ENCODE peak calls at places on chromosomes 5 and 9, in ten cellular contexts. A is HT-29, E is A673, O is iris pigment epithelial cell, G is Calu3, Z is NCI-H1417, N is naive B cell, F is GM12891, J is MM.1S, V is HT1080. D is an unnamed sample.
A peak's percentile ranks its signal among the peaks of the same experiment; 100 is the strongest.

GRCh38 chr9:112046181-112046580 is 128.9 kb downstream of the SUSD1 start:
- DNase-seq in F (no peak), N (no peak), A (no peak), J (no peak), V (peak; percentile 86), G (no peak), E (no peak), O (peak; percentile 89), Z (no peak), D (no peak)

GRCh38 chr5:176658817-176659216 is 11.5 kb downstream of the TSPAN17 start:
- DNase-seq in E (no peak), A (peak; percentile 28), G (peak; percentile 32), V (peak; percentile 13), J (peak; percentile 83), F (no peak), O (peak; percentile 64), Z (no peak), N (peak; percentile 36), D (no peak)

GRCh38 chr5:75667586-75667985 is 49.7 kb downstream of the POC5 start:
- DNase-seq in N (no peak), J (no peak), Z (no peak), O (no peak), A (peak; percentile 17), G (no peak), V (no peak), F (no peak), E (peak; percentile 15), D (peak; percentile 20)

GRCh38 chr9:92206490-92206889 is 87.0 kb downstream of the IARS1 start:
- DNase-seq in E (no peak), O (peak; percentile 28), J (no peak), N (no peak), G (no peak), V (peak; percentile 51), F (no peak), A (no peak), Z (no peak), D (no peak)

GRCh38 chr5:37054391-37054790 is 177.8 kb downstream of the NIPBL start:
- DNase-seq in N (no peak), A (no peak), O (no peak), Z (no peak), J (no peak), E (no peak), G (no peak), F (no peak), V (no peak), D (no peak)

GRCh38 chr5:20145240-20145639 is 157.2 kb upstream of the CDH18 start:
- DNase-seq in O (no peak), V (no peak), E (no peak), F (no peak), N (no peak), Z (no peak), A (no peak), J (no peak), G (no peak), D (no peak)

GRCh38 chr5:20113031-20113685 is 125.2 kb upstream of the CDH18 start:
- DNase-seq in V (no peak), N (no peak), O (peak; percentile 50), A (no peak), Z (peak; percentile 55), G (no peak), J (no peak), F (no peak), E (no peak), D (no peak)

GRCh38 chr5:150801117-150801927 is 22.8 kb downstream of the SMIM3 start:
- DNase-seq in A (peak; percentile 90), E (peak; percentile 83), G (peak; percentile 65), Z (peak; percentile 28), O (peak; percentile 76), V (peak; percentile 62), J (peak; percentile 42), F (no peak), N (peak; percentile 32), D (peak; percentile 62)

GRCh38 chr5:153660919-153661318 is 170.4 kb downstream of the GRIA1 start:
- DNase-seq in G (no peak), F (no peak), J (no peak), O (no peak), V (no peak), N (no peak), E (peak; percentile 48), Z (no peak), A (no peak), D (no peak)

GRCh38 chr9:134130503-134131375 is 5.1 kb upstream of the WDR5 start:
- DNase-seq in G (peak; percentile 13), A (peak; percentile 88), N (no peak), V (no peak), O (no peak), E (no peak), Z (no peak), F (no peak), J (no peak), D (peak; percentile 35)

GRCh38 chr9:12933957-12934356 is 159.1 kb downstream of the LURAP1L start:
- DNase-seq in F (no peak), J (no peak), V (peak; percentile 82), A (peak; percentile 7), E (no peak), G (no peak), O (no peak), Z (no peak), N (no peak), D (no peak)

GRCh38 chr5:159258361-159258760 is 4.7 kb upstream of the UBLCP1 start:
- DNase-seq in Z (no peak), O (no peak), N (no peak), V (no peak), F (no peak), G (no peak), E (no peak), J (no peak), A (no peak), D (no peak)

GRCh38 chr5:177452688-177453638 is 6.3 kb downstream of the PRR7 start:
- DNase-seq in G (no peak), E (no peak), Z (peak; percentile 29), F (no peak), J (no peak), V (no peak), A (no peak), N (no peak), O (no peak), D (no peak)

GRCh38 chr5:140043508-140043872 is 391 bp upstream of the NRG2 start:
- DNase-seq in J (no peak), N (no peak), Z (no peak), A (no peak), F (no peak), V (no peak), G (peak; percentile 39), E (peak; percentile 48), O (no peak), D (no peak)

GRCh38 chr5:168455201-168455600 is 31.1 kb upstream of the RARS1 start:
- DNase-seq in O (no peak), J (no peak), V (no peak), G (no peak), E (no peak), Z (no peak), F (no peak), N (no peak), A (no peak), D (no peak)

GRCh38 chr5:74639538-74640449 is 734 bp downstream of the ENC1 start:
- DNase-seq in G (peak; percentile 59), Z (peak; percentile 76), N (peak; percentile 40), A (peak; percentile 67), E (peak; percentile 62), V (no peak), F (no peak), J (peak; percentile 60), O (peak; percentile 56), D (no peak)

GRCh38 chr9:519579-519978 is 304.9 kb downstream of the DOCK8 start:
- DNase-seq in F (no peak), J (no peak), G (no peak), E (no peak), V (no peak), A (peak; percentile 58), N (no peak), Z (no peak), O (no peak), D (no peak)

GRCh38 chr9:8917978-8918739 is 1118.6 kb upstream of the DMAC1 start:
- DNase-seq in A (no peak), F (no peak), E (no peak), G (no peak), V (no peak), J (peak; percentile 84), Z (peak; percentile 44), N (no peak), O (no peak), D (no peak)

GRCh38 chr5:103800728-103801127 is 238.1 kb upstream of the NUDT12 start:
- DNase-seq in N (no peak), E (no peak), G (no peak), Z (no peak), O (peak; percentile 47), J (no peak), F (no peak), V (no peak), A (no peak), D (no peak)

GRCh38 chr9:93325307-93326035 is 126.0 kb upstream of the FAM120A start:
- DNase-seq in N (no peak), F (no peak), V (no peak), E (no peak), O (no peak), J (no peak), A (no peak), G (no peak), Z (no peak), D (no peak)

GRCh38 chr9:106700676-106701075 is 162.3 kb upstream of the ZNF462 start:
- DNase-seq in E (no peak), O (peak; percentile 52), Z (no peak), N (no peak), J (no peak), V (no peak), F (no peak), A (no peak), G (no peak), D (no peak)

GRCh38 chr5:173016621-173017046 is 33.1 kb downstream of the ATP6V0E1 start:
- DNase-seq in J (no peak), F (no peak), G (peak; percentile 43), N (no peak), Z (no peak), E (no peak), O (peak; percentile 64), V (peak; percentile 71), A (no peak), D (peak; percentile 84)

GRCh38 chr9:2526071-2526862 is 95.3 kb upstream of the VLDLR start:
- DNase-seq in E (no peak), J (no peak), A (no peak), O (no peak), G (no peak), N (no peak), V (no peak), Z (no peak), F (no peak), D (no peak)

GRCh38 chr5:115838885-115839518 is 2.4 kb downstream of the ATG12 start:
- DNase-seq in Z (peak; percentile 8), V (peak; percentile 56), G (no peak), F (no peak), O (peak; percentile 47), N (peak; percentile 59), J (peak; percentile 65), E (peak; percentile 73), A (peak; percentile 67), D (peak; percentile 61)

GRCh38 chr9:123637940-123638634 is 282.1 kb downstream of the CRB2 start:
- DNase-seq in J (peak; percentile 64), F (no peak), G (no peak), V (peak; percentile 13), E (no peak), O (peak; percentile 20), Z (no peak), N (no peak), A (peak; percentile 11), D (no peak)

GRCh38 chr5:78783434-78784130 is 135.0 kb upstream of the LHFPL2 start:
- DNase-seq in E (no peak), N (no peak), A (no peak), Z (no peak), F (no peak), O (no peak), V (no peak), J (no peak), G (no peak), D (no peak)

GRCh38 chr5:157994271-157994691 is 135.3 kb upstream of the CLINT1 start:
- DNase-seq in V (no peak), J (no peak), O (peak; percentile 14), Z (no peak), E (no peak), A (peak; percentile 53), F (no peak), N (no peak), G (peak; percentile 21), D (no peak)

GRCh38 chr9:96006961-96007360 is 131.5 kb downstream of the ERCC6L2 start:
- DNase-seq in F (no peak), Z (no peak), V (peak; percentile 21), O (peak; percentile 59), E (no peak), A (no peak), N (no peak), G (no peak), J (no peak), D (no peak)